ENCODE peak calls at places on chromosome 15, in eight cellular contexts. A is AG04450, M is lower leg skin, Q is heart right ventricle, O is transverse colon, C is lower lobe of right lung, W is HCT116, S is AG10803. J is an unnamed sample.

GRCh38 chr15:48283361-48284157 is 47.7 kb upstream of the DUT start:
- DNase-seq in A (no peak), M (no peak), Q (no peak), O (no peak), C (no peak), W (no peak), S (no peak), J (no peak)

GRCh38 chr15:92674347-92674746 is 18.8 kb upstream of the FAM174B start:
- DNase-seq in A (no peak), M (no peak), Q (no peak), O (no peak), C (no peak), W (no peak), S (no peak), J (no peak)

GRCh38 chr15:49331951-49332350 is 91.1 kb upstream of the FGF7 start:
- DNase-seq in A (no peak), M (no peak), Q (no peak), O (no peak), C (no peak), W (no peak), S (peak), J (no peak)

GRCh38 chr15:101115887-101116680 is 135.8 kb downstream of the CHSY1 start:
- DNase-seq in A (no peak), M (no peak), Q (peak), O (no peak), C (peak), W (no peak), S (peak), J (peak)

GRCh38 chr15:64878708-64879107 is 33.0 kb upstream of the ANKDD1A start:
- DNase-seq in A (no peak), M (peak), Q (peak), O (peak), C (no peak), W (no peak), S (no peak), J (no peak)

GRCh38 chr15:59532770-59533379 is 78.7 kb upstream of the GCNT3 start:
- DNase-seq in A (peak), M (no peak), Q (peak), O (peak), C (no peak), W (peak), S (peak), J (peak)

GRCh38 chr15:62403164-62403809 is 238.2 kb upstream of the C2CD4B start:
- DNase-seq in A (no peak), M (no peak), Q (no peak), O (no peak), C (no peak), W (no peak), S (peak), J (no peak)

GRCh38 chr15:77004189-77004588 is 9.3 kb downstream of the PSTPIP1 start:
- DNase-seq in A (no peak), M (peak), Q (peak), O (peak), C (peak), W (no peak), S (peak), J (no peak)

GRCh38 chr15:68113273-68113672 is 59.2 kb downstream of the PIAS1 start:
- DNase-seq in A (no peak), M (no peak), Q (no peak), O (no peak), C (no peak), W (no peak), S (peak), J (no peak)

GRCh38 chr15:35477853-35478252 is 68.1 kb downstream of the DPH6 start:
- DNase-seq in A (no peak), M (no peak), Q (no peak), O (no peak), C (no peak), W (no peak), S (no peak), J (no peak)

GRCh38 chr15:100623301-100623700 is 20.9 kb downstream of the ASB7 start:
- DNase-seq in A (no peak), M (no peak), Q (no peak), O (no peak), C (no peak), W (no peak), S (peak), J (peak)

GRCh38 chr15:48510976-48511375 is 134.5 kb downstream of the FBN1 start:
- DNase-seq in A (no peak), M (no peak), Q (no peak), O (no peak), C (no peak), W (no peak), S (peak), J (no peak)

GRCh38 chr15:89119489-89120478 is 31.5 kb downstream of the ABHD2 start:
- DNase-seq in A (no peak), M (no peak), Q (no peak), O (no peak), C (no peak), W (no peak), S (peak), J (no peak)

GRCh38 chr15:35519536-35520149 is 26.3 kb downstream of the DPH6 start:
- DNase-seq in A (peak), M (no peak), Q (peak), O (no peak), C (no peak), W (peak), S (peak), J (peak)

GRCh38 chr15:70428211-70428822 is 330.6 kb upstream of the TLE3 start:
- DNase-seq in A (no peak), M (no peak), Q (no peak), O (no peak), C (no peak), W (no peak), S (no peak), J (no peak)

GRCh38 chr15:93973287-93973686 is 258.1 kb upstream of the MCTP2 start:
- DNase-seq in A (no peak), M (peak), Q (peak), O (peak), C (no peak), W (no peak), S (no peak), J (no peak)

GRCh38 chr15:36878745-36879262 is 221.5 kb downstream of the MEIS2 start:
- DNase-seq in A (no peak), M (no peak), Q (no peak), O (no peak), C (no peak), W (no peak), S (no peak), J (no peak)

GRCh38 chr15:63338170-63338569 is 43.5 kb downstream of the CA12 start:
- DNase-seq in A (no peak), M (no peak), Q (no peak), O (no peak), C (no peak), W (no peak), S (peak), J (peak)

GRCh38 chr15:71191296-71191695 is 76.0 kb downstream of the THSD4 start:
- DNase-seq in A (no peak), M (no peak), Q (no peak), O (no peak), C (no peak), W (no peak), S (peak), J (no peak)

GRCh38 chr15:81939604-81940440 is 106.0 kb downstream of the MEX3B start:
- DNase-seq in A (peak), M (no peak), Q (no peak), O (no peak), C (no peak), W (peak), S (peak), J (peak)

GRCh38 chr15:90364251-90364650 is 12.2 kb downstream of the ZNF774 start:
- DNase-seq in A (no peak), M (no peak), Q (no peak), O (no peak), C (no peak), W (no peak), S (peak), J (peak)

GRCh38 chr15:53453253-53454105 is 306.0 kb downstream of the WDR72 start:
- DNase-seq in A (no peak), M (no peak), Q (no peak), O (peak), C (no peak), W (no peak), S (no peak), J (no peak)

GRCh38 chr15:57732526-57733331 is 26.2 kb downstream of the POLR2M start:
- DNase-seq in A (peak), M (no peak), Q (peak), O (peak), C (no peak), W (peak), S (peak), J (peak)

GRCh38 chr15:78668987-78669386 is 28.0 kb upstream of the CHRNB4 start:
- DNase-seq in A (no peak), M (no peak), Q (no peak), O (no peak), C (no peak), W (no peak), S (no peak), J (no peak)

GRCh38 chr15:45371546-45371945 is 6.8 kb downstream of the GATM start:
- DNase-seq in A (no peak), M (no peak), Q (no peak), O (no peak), C (no peak), W (no peak), S (no peak), J (no peak)

GRCh38 chr15:68421798-68422402 is 10.1 kb downstream of the ITGA11 start:
- DNase-seq in A (no peak), M (peak), Q (no peak), O (no peak), C (no peak), W (no peak), S (peak), J (peak)

GRCh38 chr15:58369261-58369699 is 62.5 kb upstream of the LIPC start:
- DNase-seq in A (no peak), M (no peak), Q (no peak), O (no peak), C (no peak), W (no peak), S (peak), J (peak)

GRCh38 chr15:81373996-81374395 is at the start of gene TMC3:
- DNase-seq in A (no peak), M (no peak), Q (no peak), O (no peak), C (no peak), W (no peak), S (peak), J (peak)

GRCh38 chr15:76996526-76997401 is 1.8 kb downstream of the PSTPIP1 start:
- DNase-seq in A (no peak), M (no peak), Q (no peak), O (no peak), C (no peak), W (no peak), S (peak), J (no peak)

GRCh38 chr15:25056484-25057429 is 102.0 kb downstream of the SNRPN start:
- DNase-seq in A (no peak), M (peak), Q (peak), O (no peak), C (no peak), W (no peak), S (no peak), J (no peak)

GRCh38 chr15:64751464-64751863 is 23.9 kb downstream of the RBPMS2 start:
- DNase-seq in A (no peak), M (no peak), Q (no peak), O (no peak), C (no peak), W (no peak), S (no peak), J (no peak)

GRCh38 chr15:83474578-83474977 is 27.4 kb downstream of the SH3GL3 start:
- DNase-seq in A (no peak), M (no peak), Q (no peak), O (no peak), C (no peak), W (no peak), S (no peak), J (no peak)

GRCh38 chr15:56918907-56919707 is 663 bp downstream of the TCF12 start:
- DNase-seq in A (no peak), M (peak), Q (peak), O (peak), C (peak), W (no peak), S (peak), J (peak)

DNA sequence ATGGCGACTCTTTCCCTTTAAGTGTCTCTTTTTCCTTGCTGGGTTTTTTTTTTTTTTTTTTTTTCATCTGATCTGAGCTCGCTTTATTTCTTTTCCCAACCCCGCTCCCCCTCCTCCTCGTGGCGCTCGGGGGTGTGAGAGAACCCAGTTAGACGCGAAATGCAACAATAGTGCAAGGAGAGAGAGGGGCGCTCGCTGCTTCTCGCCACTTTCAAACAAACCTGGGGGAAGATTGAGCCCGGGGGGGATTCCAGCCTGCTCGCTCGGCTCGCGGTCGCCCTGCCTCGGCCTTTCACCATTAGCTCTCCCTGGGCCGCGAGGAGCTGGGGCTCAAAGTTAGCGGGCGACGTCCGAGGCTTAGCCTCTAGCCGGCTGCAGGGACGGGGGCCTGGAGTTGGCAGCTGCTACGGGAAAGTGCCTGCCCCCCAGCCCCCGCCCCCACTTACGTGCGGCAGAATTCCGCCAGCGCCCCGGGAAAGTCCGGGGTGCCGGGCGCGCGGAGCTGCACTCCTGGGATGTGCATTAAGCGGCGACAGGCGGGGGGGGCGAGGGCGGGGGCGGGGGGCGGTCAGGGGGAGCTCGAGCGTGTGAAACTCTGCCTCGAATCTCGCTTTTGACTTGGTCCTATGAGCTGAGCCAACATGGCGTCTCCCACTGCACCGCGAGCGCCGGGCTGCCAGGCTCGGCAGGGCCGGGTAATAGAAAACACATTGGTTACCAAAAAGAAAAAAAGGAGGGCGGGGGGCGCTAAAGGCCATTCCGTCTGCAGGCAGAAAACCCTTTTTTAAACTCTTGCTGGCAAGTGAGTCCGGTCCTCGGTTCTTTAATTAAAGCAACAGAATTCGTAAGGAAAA is 10.3 kb downstream of the NR2F2 start:
- DNase-seq in A (no peak), M (peak), Q (no peak), O (peak), C (peak), W (no peak), S (peak), J (no peak)
- H3K4me3 ChIP-seq in A (peak), M (peak), Q (peak), O (peak), C (peak), W (no peak), S (peak), J (peak)

GRCh38 chr15:98647774-98648653 is at the start of gene IGF1R:
- DNase-seq in A (peak), M (peak), Q (peak), O (peak), C (peak), W (peak), S (peak), J (peak)

GRCh38 chr15:98649996-98650870 is 1.9 kb downstream of the IGF1R start:
- DNase-seq in A (no peak), M (peak), Q (peak), O (peak), C (peak), W (no peak), S (peak), J (no peak)

GRCh38 chr15:98647026-98647773 is 1.1 kb upstream of the IGF1R start:
- DNase-seq in A (no peak), M (peak), Q (peak), O (peak), C (peak), W (peak), S (peak), J (no peak)

GRCh38 chr15:98649621-98649995 is 1.3 kb downstream of the IGF1R start:
- DNase-seq in A (no peak), M (peak), Q (peak), O (peak), C (peak), W (no peak), S (peak), J (no peak)

GRCh38 chr15:98648654-98649537 is 557 bp downstream of the IGF1R start:
- DNase-seq in A (no peak), M (peak), Q (peak), O (peak), C (peak), W (no peak), S (peak), J (no peak)
- TF ChIP-seq CTCF in A (no peak), M (no peak), Q (peak), O (no peak), C (peak), W (no peak), S (no peak), J (no peak)

GRCh38 chr15:66563566-66564110 is 2.2 kb downstream of the LCTL start:
- DNase-seq in A (no peak), M (no peak), Q (no peak), O (no peak), C (no peak), W (no peak), S (no peak), J (no peak)

GRCh38 chr15:66564136-66565041 is 1.4 kb downstream of the LCTL start:
- DNase-seq in A (no peak), M (peak), Q (no peak), O (no peak), C (no peak), W (no peak), S (no peak), J (no peak)

GRCh38 chr15:66566963-66567531 is 1.2 kb upstream of the LCTL start:
- DNase-seq in A (peak), M (peak), Q (peak), O (peak), C (peak), W (peak), S (peak), J (peak)

GRCh38 chr15:66565731-66566130 is at the start of gene LCTL:
- DNase-seq in A (peak), M (no peak), Q (no peak), O (no peak), C (no peak), W (no peak), S (peak), J (peak)

GRCh38 chr15:66565141-66565595 is 630 bp downstream of the LCTL start:
- DNase-seq in A (no peak), M (no peak), Q (no peak), O (no peak), C (no peak), W (no peak), S (no peak), J (no peak)
- H3K4me3 ChIP-seq in A (peak), M (no peak), Q (no peak), O (no peak), C (no peak), W (no peak), S (no peak), J (peak)

GRCh38 chr15:97995881-97996603 is 35.5 kb downstream of the ARRDC4 start:
- DNase-seq in A (no peak), M (no peak), Q (no peak), O (peak), C (no peak), W (no peak), S (peak), J (peak)
- TF ChIP-seq CTCF in A (no peak), M (no peak), Q (peak), O (peak), C (no peak), W (peak), S (peak), J (peak)

DNA sequence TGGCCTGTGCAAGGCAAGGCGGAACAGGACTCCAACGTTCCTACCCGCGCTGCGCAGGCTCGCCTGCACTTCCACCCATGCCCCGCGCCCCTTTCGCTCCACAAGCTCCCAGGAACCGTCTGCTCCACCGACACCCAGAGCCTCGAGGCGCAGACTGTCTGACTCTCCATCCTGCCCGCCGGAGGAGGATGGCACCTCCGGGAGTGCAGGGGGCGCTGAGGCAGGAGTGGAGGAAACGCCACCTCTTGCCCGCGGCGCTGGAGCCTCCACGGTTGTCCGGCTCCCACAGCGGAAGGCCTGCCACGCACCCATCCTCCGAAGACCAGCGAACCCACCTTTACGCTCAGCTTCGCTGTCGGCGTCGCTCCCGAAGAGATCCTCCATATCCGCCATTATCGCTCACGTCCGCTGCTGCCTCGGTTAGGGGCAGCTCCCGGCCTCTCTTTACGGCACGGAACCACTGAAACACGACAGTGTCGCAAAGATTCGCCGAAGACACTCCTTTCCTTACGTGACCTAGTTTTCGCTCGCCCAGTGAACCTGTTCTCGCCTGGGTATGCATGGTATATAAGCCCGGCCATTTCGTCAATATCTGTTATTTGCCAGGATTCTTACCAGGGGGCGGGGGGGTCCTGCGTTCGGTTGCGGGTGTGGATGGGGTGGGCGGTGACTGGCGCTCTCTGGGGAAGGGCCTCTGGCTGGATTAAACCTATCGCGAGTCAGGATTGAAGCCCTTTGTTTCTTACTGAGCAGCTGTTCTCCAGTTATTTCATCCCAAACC is at the start of gene LEO1:
- DNase-seq in A (peak), M (peak), Q (peak), O (peak), C (peak), W (peak), S (peak), J (peak)
- H3K4me3 ChIP-seq in A (peak), M (peak), Q (peak), O (peak), C (peak), W (peak), S (peak), J (peak)